ENCODE peak calls at places on chromosomes 3 and 15, in four cellular contexts. B, H, S and J are unnamed samples.

GRCh38 chr15:39621210-39621609 is 40.3 kb downstream of the THBS1 start:
- DNase-seq in H (no peak), B (no peak), S (no peak), J (no peak)

GRCh38 chr15:71348597-71348996 is 233.3 kb downstream of the THSD4 start:
- DNase-seq in H (no peak), S (no peak), B (no peak), J (no peak)

GRCh38 chr3:126146525-126147146 is 33.8 kb downstream of the ALDH1L1 start:
- DNase-seq in H (no peak), B (no peak), S (no peak), J (no peak)

GRCh38 chr3:66133050-66133757 is 87.6 kb upstream of the SLC25A26 start:
- DNase-seq in H (peak; percentile 16), B (no peak), S (no peak), J (no peak)

GRCh38 chr15:35319354-35319753 is 226.6 kb downstream of the DPH6 start:
- DNase-seq in B (no peak), S (no peak), H (no peak), J (no peak)

GRCh38 chr15:95141486-95141885 is 910.1 kb downstream of the MCTP2 start:
- DNase-seq in S (no peak), H (no peak), B (no peak), J (no peak)

GRCh38 chr15:90154861-90155626 is 46.1 kb upstream of the SEMA4B start:
- DNase-seq in B (no peak), H (peak; percentile 80), S (no peak), J (no peak)

GRCh38 chr3:139127101-139127500 is 82.4 kb upstream of the PRR23C start:
- DNase-seq in B (peak; percentile 38), H (no peak), S (no peak), J (no peak)

GRCh38 chr3:170419301-170420087 is 826 bp downstream of the CLDN11 start:
- DNase-seq in B (no peak), H (no peak), S (no peak), J (no peak)

GRCh38 chr3:178159691-178160090 is 376.5 kb upstream of the KCNMB2 start:
- DNase-seq in S (no peak), H (no peak), B (no peak), J (no peak)

GRCh38 chr15:76866716-76867321 is 38.3 kb downstream of the SCAPER start:
- DNase-seq in B (peak; percentile 31), S (peak; percentile 16), H (peak; percentile 34), J (no peak)

GRCh38 chr15:77446840-77447390 is 26.2 kb downstream of the HMG20A start:
- DNase-seq in H (no peak), B (no peak), S (no peak), J (no peak)

GRCh38 chr3:37453393-37454391 is 279.3 kb upstream of the LRRFIP2 start:
- DNase-seq in S (peak; percentile 29), B (peak; percentile 12), H (peak; percentile 10), J (no peak)

GRCh38 chr3:141074529-141074928 is 23.4 kb downstream of the SPSB4 start:
- DNase-seq in S (no peak), H (no peak), B (no peak), J (no peak)

GRCh38 chr3:174821477-174821876 is 37.7 kb upstream of the NAALADL2 start:
- DNase-seq in H (no peak), B (no peak), S (peak; percentile 8), J (no peak)

GRCh38 chr15:56654624-56655023 is 78.7 kb downstream of the ZNF280D start:
- DNase-seq in S (no peak), B (no peak), H (peak; percentile 5), J (no peak)

GRCh38 chr3:27696906-27697305 is 25.2 kb downstream of the EOMES start:
- DNase-seq in H (no peak), S (no peak), B (no peak), J (no peak)

GRCh38 chr3:19997502-19997901 is 14.6 kb downstream of the PP2D1 start:
- DNase-seq in H (no peak), S (no peak), B (no peak), J (no peak)

GRCh38 chr3:43629254-43629653 is 7.4 kb upstream of the ANO10 start:
- DNase-seq in B (no peak), S (no peak), H (no peak), J (no peak)

GRCh38 chr3:108298056-108298455 is 1.7 kb downstream of the HHLA2 start:
- DNase-seq in S (no peak), H (no peak), B (no peak), J (no peak)

GRCh38 chr3:113606539-113607218 is 74.3 kb downstream of the SIDT1 start:
- DNase-seq in B (no peak), H (no peak), S (no peak), J (peak; percentile 75)

GRCh38 chr15:73753250-73754130 is at the start of gene INSYN1:
- DNase-seq in H (no peak), S (peak; percentile 78), B (no peak), J (no peak)

DNA sequence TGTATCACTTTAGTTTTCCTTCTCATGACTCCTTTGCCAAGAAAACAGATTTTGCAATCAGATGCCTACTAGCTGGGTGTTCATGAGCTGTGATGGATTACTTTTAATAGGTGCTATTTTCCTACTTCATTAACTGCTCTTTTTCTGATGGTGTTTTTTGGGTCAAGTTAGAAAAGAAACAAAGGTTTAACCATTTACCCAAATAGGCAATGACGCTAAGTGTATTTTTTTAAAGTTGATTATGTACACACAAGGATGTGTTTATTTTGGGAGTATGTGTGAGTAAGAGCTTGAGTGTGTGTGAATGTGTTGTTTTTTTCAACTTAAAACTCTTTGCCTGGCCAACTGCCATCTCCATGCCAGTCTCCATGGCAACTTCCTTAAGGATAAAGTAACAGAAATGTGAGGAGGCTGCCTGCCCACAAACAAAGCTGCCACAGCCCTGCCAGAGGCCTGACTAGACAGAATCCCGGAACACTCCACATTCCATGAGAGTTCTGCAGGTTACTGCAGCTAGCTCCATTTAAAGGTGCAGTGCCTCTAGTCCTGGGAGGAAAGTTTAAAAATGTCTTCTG is 215.6 kb upstream of the RBMS3 start:
- DNase-seq in B (no peak), S (peak; percentile 34), H (no peak), J (no peak)
- TF ChIP-seq TARDBP in B (no peak), S (no peak), H (no peak), J (no peak)

GRCh38 chr3:160804762-160805161 is 48.7 kb downstream of the PPM1L start:
- DNase-seq in S (no peak), B (no peak), H (no peak), J (no peak)
- TF ChIP-seq FOXK2 in S (no peak), B (no peak), H (no peak), J (no peak)

DNA sequence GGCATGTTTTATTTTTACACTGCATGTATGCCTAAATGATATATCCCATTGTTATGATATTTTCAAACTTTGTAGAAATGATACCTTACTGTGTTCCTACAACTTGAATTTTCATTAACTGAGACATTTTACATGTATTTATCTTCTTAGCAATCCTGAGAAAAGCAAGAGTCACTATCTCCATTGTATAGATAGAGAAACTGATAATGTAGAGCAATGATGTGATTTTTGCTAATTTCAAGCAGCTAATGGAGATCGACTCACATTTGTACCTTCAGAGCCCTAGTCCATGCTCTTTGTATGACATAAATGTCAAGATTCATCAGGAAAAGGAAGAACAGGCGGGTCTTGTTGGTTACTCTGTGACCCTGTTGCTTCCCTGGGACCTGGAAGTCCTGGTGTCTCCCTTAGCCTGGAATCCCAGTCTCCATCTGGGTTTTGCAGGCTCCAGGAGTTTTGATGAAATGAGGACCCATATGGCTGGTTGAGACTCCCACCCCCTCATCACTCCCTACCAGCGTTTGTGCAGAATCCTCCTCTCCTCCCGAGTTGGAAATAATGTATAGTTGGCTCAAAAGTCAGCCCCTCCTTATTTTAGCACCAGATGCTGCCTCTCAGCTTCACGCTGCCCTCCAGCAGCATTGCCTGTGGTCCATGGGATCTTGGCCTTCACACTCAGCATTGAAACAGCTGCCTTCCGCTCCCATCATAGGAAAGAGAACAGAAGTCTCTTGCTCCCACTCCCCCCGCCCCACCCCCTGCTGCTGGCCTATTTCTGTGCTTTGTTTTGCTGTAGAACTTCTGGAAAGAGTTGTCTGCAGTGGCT is 67.1 kb downstream of the APBA2 start:
- DNase-seq in S (no peak), H (no peak), B (no peak), J (no peak)
- TF ChIP-seq TARDBP in S (no peak), H (no peak), B (no peak), J (no peak)

GRCh38 chr3:190486908-190487607 is 26.8 kb upstream of the IL1RAP start:
- DNase-seq in B (no peak), H (no peak), S (no peak), J (no peak)
- TF ChIP-seq FOXK2 in B (no peak), H (no peak), S (no peak), J (no peak)